ENCODE peak calls at places on chromosome 7, in seven cellular contexts. One of them, this sample, is unnamed.

GRCh38 chr7:137771679-137772078 is 75.1 kb downstream of the DGKI start:
- DNase-seq in AG10803: peak
- DNase-seq in Peyer's patch: no peak
- DNase-seq in H9: no peak
- DNase-seq in GM20000: no peak
- DNase-seq in right atrium auricular region: no peak
- DNase-seq in ovary: no peak
- DNase-seq in this sample: no peak

GRCh38 chr7:106515321-106515720 is 145.6 kb downstream of the CCDC71L start:
- DNase-seq in right atrium auricular region: no peak
- DNase-seq in AG10803: peak
- DNase-seq in H9: no peak
- DNase-seq in Peyer's patch: no peak
- DNase-seq in GM20000: no peak
- DNase-seq in ovary: no peak
- DNase-seq in this sample: no peak

GRCh38 chr7:80428161-80429054 is 83.5 kb downstream of the GNAT3 start:
- DNase-seq in AG10803: peak
- DNase-seq in Peyer's patch: peak
- DNase-seq in H9: peak
- DNase-seq in GM20000: peak
- DNase-seq in right atrium auricular region: no peak
- DNase-seq in ovary: no peak
- DNase-seq in this sample: peak

GRCh38 chr7:21314954-21315353 is 112.9 kb upstream of the SP4 start:
- DNase-seq in GM20000: no peak
- DNase-seq in ovary: no peak
- DNase-seq in H9: no peak
- DNase-seq in AG10803: no peak
- DNase-seq in Peyer's patch: no peak
- DNase-seq in right atrium auricular region: no peak
- DNase-seq in this sample: no peak

GRCh38 chr7:4836206-4836661 is 25.6 kb downstream of the PAPOLB start:
- DNase-seq in ovary: no peak
- DNase-seq in GM20000: no peak
- DNase-seq in Peyer's patch: peak
- DNase-seq in right atrium auricular region: no peak
- DNase-seq in AG10803: no peak
- DNase-seq in H9: no peak
- DNase-seq in this sample: no peak

GRCh38 chr7:2019693-2020511 is 212.8 kb downstream of the MAD1L1 start:
- DNase-seq in GM20000: peak
- DNase-seq in ovary: peak
- DNase-seq in H9: no peak
- DNase-seq in right atrium auricular region: peak
- DNase-seq in Peyer's patch: peak
- DNase-seq in AG10803: peak
- DNase-seq in this sample: peak

GRCh38 chr7:5599543-5600200 is 176.0 kb upstream of the TNRC18 start:
- DNase-seq in Peyer's patch: no peak
- DNase-seq in AG10803: no peak
- DNase-seq in right atrium auricular region: no peak
- DNase-seq in GM20000: no peak
- DNase-seq in ovary: no peak
- DNase-seq in H9: peak
- DNase-seq in this sample: no peak

GRCh38 chr7:11557627-11558026 is 274.4 kb downstream of the THSD7A start:
- DNase-seq in GM20000: peak
- DNase-seq in ovary: no peak
- DNase-seq in right atrium auricular region: no peak
- DNase-seq in Peyer's patch: no peak
- DNase-seq in H9: peak
- DNase-seq in AG10803: no peak
- DNase-seq in this sample: no peak

GRCh38 chr7:21743493-21743892 is 200.7 kb downstream of the DNAH11 start:
- DNase-seq in AG10803: no peak
- DNase-seq in right atrium auricular region: no peak
- DNase-seq in GM20000: no peak
- DNase-seq in H9: no peak
- DNase-seq in Peyer's patch: no peak
- DNase-seq in ovary: no peak
- DNase-seq in this sample: no peak

GRCh38 chr7:140771826-140772225 is 75.3 kb downstream of the NDUFB2 start:
- DNase-seq in GM20000: no peak
- DNase-seq in Peyer's patch: no peak
- DNase-seq in ovary: no peak
- DNase-seq in AG10803: peak
- DNase-seq in right atrium auricular region: no peak
- DNase-seq in H9: no peak
- DNase-seq in this sample: no peak

GRCh38 chr7:84136809-84137208 is 57.8 kb downstream of the SEMA3A start:
- DNase-seq in GM20000: no peak
- DNase-seq in ovary: no peak
- DNase-seq in right atrium auricular region: no peak
- DNase-seq in AG10803: no peak
- DNase-seq in H9: no peak
- DNase-seq in Peyer's patch: no peak
- DNase-seq in this sample: no peak

GRCh38 chr7:98869374-98870070 is at the start of gene TMEM130:
- DNase-seq in right atrium auricular region: no peak
- DNase-seq in GM20000: no peak
- DNase-seq in AG10803: no peak
- DNase-seq in Peyer's patch: no peak
- DNase-seq in H9: no peak
- DNase-seq in ovary: no peak
- DNase-seq in this sample: no peak

GRCh38 chr7:105787071-105787470 is 89.3 kb downstream of the ATXN7L1 start:
- DNase-seq in H9: no peak
- DNase-seq in ovary: no peak
- DNase-seq in Peyer's patch: no peak
- DNase-seq in right atrium auricular region: no peak
- DNase-seq in GM20000: no peak
- DNase-seq in AG10803: no peak
- DNase-seq in this sample: no peak

GRCh38 chr7:937851-938484 is 16.5 kb downstream of the ADAP1 start:
- DNase-seq in AG10803: no peak
- DNase-seq in ovary: no peak
- DNase-seq in GM20000: no peak
- DNase-seq in Peyer's patch: peak
- DNase-seq in right atrium auricular region: no peak
- DNase-seq in H9: no peak
- DNase-seq in this sample: no peak

GRCh38 chr7:78716876-78717275 is 736.6 kb downstream of the MAGI2 start:
- DNase-seq in Peyer's patch: no peak
- DNase-seq in right atrium auricular region: no peak
- DNase-seq in AG10803: no peak
- DNase-seq in ovary: no peak
- DNase-seq in GM20000: no peak
- DNase-seq in H9: peak
- DNase-seq in this sample: no peak

GRCh38 chr7:16393862-16394422 is 27.4 kb downstream of the CRPPA start:
- DNase-seq in GM20000: no peak
- DNase-seq in H9: no peak
- DNase-seq in right atrium auricular region: no peak
- DNase-seq in ovary: no peak
- DNase-seq in Peyer's patch: no peak
- DNase-seq in AG10803: no peak
- DNase-seq in this sample: no peak

GRCh38 chr7:128257458-128257857 is 16.4 kb downstream of the LEP start:
- DNase-seq in Peyer's patch: no peak
- DNase-seq in right atrium auricular region: no peak
- DNase-seq in AG10803: no peak
- DNase-seq in GM20000: no peak
- DNase-seq in ovary: no peak
- DNase-seq in H9: no peak
- DNase-seq in this sample: no peak

GRCh38 chr7:142104550-142105527 is 6.7 kb upstream of the MGAM2 start:
- DNase-seq in AG10803: no peak
- DNase-seq in right atrium auricular region: no peak
- DNase-seq in GM20000: no peak
- DNase-seq in Peyer's patch: peak
- DNase-seq in ovary: no peak
- DNase-seq in H9: no peak
- DNase-seq in this sample: no peak

GRCh38 chr7:44308741-44309270 is 16.6 kb downstream of the CAMK2B start:
- DNase-seq in ovary: no peak
- DNase-seq in right atrium auricular region: peak
- DNase-seq in AG10803: no peak
- DNase-seq in H9: no peak
- DNase-seq in GM20000: no peak
- DNase-seq in Peyer's patch: no peak
- DNase-seq in this sample: no peak

GRCh38 chr7:6443372-6443941 is 4.3 kb downstream of the DAGLB start:
- DNase-seq in ovary: no peak
- DNase-seq in right atrium auricular region: no peak
- DNase-seq in Peyer's patch: no peak
- DNase-seq in H9: no peak
- DNase-seq in GM20000: no peak
- DNase-seq in AG10803: peak
- DNase-seq in this sample: no peak

GRCh38 chr7:883029-884021 is 7.0 kb downstream of the GET4 start:
- DNase-seq in AG10803: no peak
- DNase-seq in ovary: peak
- DNase-seq in right atrium auricular region: no peak
- DNase-seq in GM20000: no peak
- DNase-seq in H9: no peak
- DNase-seq in Peyer's patch: no peak
- DNase-seq in this sample: no peak

GRCh38 chr7:46072722-46073121 is 151.7 kb upstream of the IGFBP3 start:
- DNase-seq in H9: no peak
- DNase-seq in AG10803: no peak
- DNase-seq in Peyer's patch: no peak
- DNase-seq in GM20000: no peak
- DNase-seq in right atrium auricular region: no peak
- DNase-seq in ovary: no peak
- DNase-seq in this sample: no peak

GRCh38 chr7:105352922-105353668 is 35.6 kb downstream of the SRPK2 start:
- DNase-seq in Peyer's patch: no peak
- DNase-seq in H9: no peak
- DNase-seq in GM20000: no peak
- DNase-seq in AG10803: no peak
- DNase-seq in ovary: no peak
- DNase-seq in right atrium auricular region: no peak
- DNase-seq in this sample: no peak

GRCh38 chr7:115676080-115676479 is 354.5 kb downstream of the TFEC start:
- DNase-seq in ovary: peak
- DNase-seq in AG10803: peak
- DNase-seq in H9: no peak
- DNase-seq in Peyer's patch: peak
- DNase-seq in GM20000: no peak
- DNase-seq in right atrium auricular region: no peak
- DNase-seq in this sample: no peak
- TF ChIP-seq CTCF in ovary: no peak
- TF ChIP-seq CTCF in AG10803: peak
- TF ChIP-seq CTCF in H9: peak
- TF ChIP-seq CTCF in Peyer's patch: no peak
- TF ChIP-seq CTCF in GM20000: no peak
- TF ChIP-seq CTCF in right atrium auricular region: no peak
- TF ChIP-seq CTCF in this sample: no peak

DNA sequence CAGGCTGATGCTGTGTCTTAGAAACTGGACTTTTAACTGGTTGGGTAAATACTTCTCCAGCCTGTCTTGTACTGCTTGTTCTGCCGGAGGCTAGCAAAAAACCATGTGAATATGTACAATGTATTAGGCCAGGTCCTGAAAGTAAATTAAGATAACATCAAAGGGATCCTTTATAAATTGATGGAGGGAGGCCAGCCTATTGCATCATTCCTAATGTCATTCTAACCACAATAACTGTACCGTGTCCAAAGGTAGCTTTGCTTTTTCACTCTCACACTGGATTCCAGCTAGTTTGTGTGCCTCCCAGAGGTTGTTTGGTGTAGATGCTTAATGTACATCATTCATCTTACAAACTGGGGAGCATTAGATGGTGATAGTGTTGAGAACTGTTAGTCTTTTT is 91.2 kb upstream of the SEM1 start:
- DNase-seq in right atrium auricular region: no peak
- DNase-seq in GM20000: no peak
- DNase-seq in AG10803: no peak
- DNase-seq in ovary: no peak
- DNase-seq in H9: no peak
- DNase-seq in Peyer's patch: no peak
- DNase-seq in this sample: no peak
- TF ChIP-seq CTCF in right atrium auricular region: no peak
- TF ChIP-seq CTCF in GM20000: no peak
- TF ChIP-seq CTCF in AG10803: no peak
- TF ChIP-seq CTCF in ovary: no peak
- TF ChIP-seq CTCF in H9: no peak
- TF ChIP-seq CTCF in Peyer's patch: no peak
- TF ChIP-seq CTCF in this sample: no peak

DNA sequence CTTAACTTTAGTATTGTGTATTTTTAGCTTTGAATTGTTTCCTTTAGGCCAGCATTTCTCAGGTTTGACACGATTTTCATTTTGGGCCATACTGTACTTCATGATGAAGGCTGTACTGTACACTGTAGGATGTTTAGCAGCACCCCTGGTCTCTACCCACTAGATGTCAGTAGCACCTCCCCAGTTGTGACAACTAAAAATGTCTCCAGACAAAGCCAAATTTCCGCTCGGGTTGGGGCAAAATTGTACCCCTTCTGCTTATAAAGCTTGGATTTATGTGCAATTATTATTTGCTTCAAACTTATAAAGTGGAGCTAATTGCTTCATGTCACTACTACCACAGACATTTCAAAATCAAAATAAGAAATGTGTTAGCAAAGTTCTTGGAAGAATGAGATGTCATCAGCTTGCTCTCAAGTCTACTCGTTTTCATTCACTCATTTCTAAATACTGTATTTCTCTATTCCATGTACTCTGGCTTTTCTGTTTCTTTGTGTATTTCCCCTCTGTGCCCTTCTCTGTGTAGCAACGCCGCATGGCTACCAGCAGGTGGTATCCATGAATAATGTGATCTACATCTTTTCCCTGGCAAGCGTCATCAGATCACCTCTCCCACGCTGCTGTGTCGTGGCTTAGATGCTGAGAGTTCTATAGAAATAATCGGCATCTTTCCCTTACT is 47.7 kb upstream of the CALCR start:
- DNase-seq in H9: peak
- DNase-seq in right atrium auricular region: no peak
- DNase-seq in Peyer's patch: no peak
- DNase-seq in GM20000: no peak
- DNase-seq in ovary: no peak
- DNase-seq in AG10803: peak
- DNase-seq in this sample: no peak
- TF ChIP-seq CTCF in H9: peak
- TF ChIP-seq CTCF in right atrium auricular region: no peak
- TF ChIP-seq CTCF in Peyer's patch: no peak
- TF ChIP-seq CTCF in GM20000: no peak
- TF ChIP-seq CTCF in ovary: no peak
- TF ChIP-seq CTCF in AG10803: peak
- TF ChIP-seq CTCF in this sample: no peak

DNA sequence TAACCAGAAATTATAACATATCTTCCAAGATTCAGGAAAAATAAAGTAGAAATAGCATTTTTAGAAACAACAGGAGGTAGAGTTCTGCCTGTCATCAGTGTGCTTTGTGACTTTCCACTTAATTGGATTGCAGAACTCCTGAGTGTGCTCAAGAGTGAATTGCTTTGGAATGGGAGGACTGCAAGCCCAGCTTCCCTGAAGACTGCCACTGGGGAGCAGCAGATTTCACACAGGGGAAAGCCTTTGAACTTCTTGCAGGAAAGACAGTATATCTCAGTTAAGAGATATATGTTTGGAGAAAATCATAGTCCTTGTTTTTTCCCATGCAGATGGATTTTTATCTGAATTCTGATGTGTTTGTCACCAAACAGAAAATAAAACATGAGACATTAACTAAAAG is 124.5 kb downstream of the TMEM168 start:
- DNase-seq in AG10803: peak
- DNase-seq in Peyer's patch: peak
- DNase-seq in ovary: no peak
- DNase-seq in H9: peak
- DNase-seq in right atrium auricular region: no peak
- DNase-seq in GM20000: no peak
- DNase-seq in this sample: no peak
- TF ChIP-seq CTCF in AG10803: no peak
- TF ChIP-seq CTCF in Peyer's patch: no peak
- TF ChIP-seq CTCF in ovary: no peak
- TF ChIP-seq CTCF in H9: peak
- TF ChIP-seq CTCF in right atrium auricular region: no peak
- TF ChIP-seq CTCF in GM20000: no peak
- TF ChIP-seq CTCF in this sample: no peak